ENCODE peak calls at places on chromosomes 5 and 9, in six cellular contexts. V is dorsolateral prefrontal cortex; I is HepG2; N is right lobe of liver; H is CD8-positive, alpha-beta memory T cell; D is aorta. W is an unnamed sample.

GRCh38 chr5:135308752-135309151 is 90.3 kb downstream of the MACROH2A1 start:
- DNase-seq in V (no peak), I (peak; percentile 78), N (no peak), H (no peak), D (no peak), W (peak; percentile 34)

GRCh38 chr9:121453232-121453892 is 46.3 kb downstream of the GGTA1 start:
- DNase-seq in V (no peak), I (no peak), N (no peak), H (no peak), D (no peak), W (no peak)

GRCh38 chr9:1210954-1211353 is 160.8 kb downstream of the DMRT2 start:
- DNase-seq in V (no peak), I (no peak), N (no peak), H (no peak), D (no peak), W (no peak)

GRCh38 chr9:117097761-117098160 is 317.1 kb downstream of the ASTN2 start:
- DNase-seq in V (no peak), I (no peak), N (no peak), H (no peak), D (no peak), W (no peak)

GRCh38 chr5:67341478-67341877 is 144.9 kb upstream of the CD180 start:
- DNase-seq in V (no peak), I (no peak), N (no peak), H (no peak), D (no peak), W (no peak)

GRCh38 chr5:141915881-141916336 is 7.8 kb upstream of the DELE1 start:
- DNase-seq in V (no peak), I (no peak), N (no peak), H (no peak), D (no peak), W (no peak)

GRCh38 chr5:105163547-105163946 is 1601.0 kb upstream of the NUDT12 start:
- DNase-seq in V (no peak), I (no peak), N (no peak), H (no peak), D (no peak), W (no peak)

GRCh38 chr9:135700525-135700924 is 1.2 kb upstream of the SOHLH1 start:
- DNase-seq in V (no peak), I (no peak), N (no peak), H (no peak), D (no peak), W (no peak)

GRCh38 chr9:91421022-91421765 is 2.4 kb downstream of the NFIL3 start:
- DNase-seq in V (peak; percentile 20), I (peak; percentile 36), N (peak; percentile 60), H (no peak), D (peak; percentile 81), W (no peak)

GRCh38 chr5:88140396-88140862 is 128.2 kb downstream of the TMEM161B start:
- DNase-seq in V (no peak), I (no peak), N (no peak), H (no peak), D (peak; percentile 74), W (no peak)

GRCh38 chr9:76651114-76651697 is 113.0 kb upstream of the PCA3 start:
- DNase-seq in V (no peak), I (no peak), N (no peak), H (no peak), D (no peak), W (no peak)

GRCh38 chr9:76650692-76651091 is 113.5 kb upstream of the PCA3 start:
- DNase-seq in V (no peak), I (no peak), N (no peak), H (no peak), D (no peak), W (no peak)

GRCh38 chr9:76646249-76646648 is 118.0 kb upstream of the PCA3 start:
- DNase-seq in V (peak; percentile 36), I (no peak), N (no peak), H (no peak), D (no peak), W (no peak)

GRCh38 chr9:76652894-76653293 is 111.3 kb upstream of the PCA3 start:
- DNase-seq in V (no peak), I (no peak), N (no peak), H (no peak), D (no peak), W (no peak)

GRCh38 chr9:76649894-76650293 is 114.3 kb upstream of the PCA3 start:
- DNase-seq in V (no peak), I (no peak), N (no peak), H (no peak), D (no peak), W (no peak)
- H3K27ac ChIP-seq in V (no peak overlapping the region), I (no peak overlapping the region), N (no peak overlapping the region), H (no peak overlapping the region), D (no peak overlapping the region), W (no peak overlapping the region)

DNA sequence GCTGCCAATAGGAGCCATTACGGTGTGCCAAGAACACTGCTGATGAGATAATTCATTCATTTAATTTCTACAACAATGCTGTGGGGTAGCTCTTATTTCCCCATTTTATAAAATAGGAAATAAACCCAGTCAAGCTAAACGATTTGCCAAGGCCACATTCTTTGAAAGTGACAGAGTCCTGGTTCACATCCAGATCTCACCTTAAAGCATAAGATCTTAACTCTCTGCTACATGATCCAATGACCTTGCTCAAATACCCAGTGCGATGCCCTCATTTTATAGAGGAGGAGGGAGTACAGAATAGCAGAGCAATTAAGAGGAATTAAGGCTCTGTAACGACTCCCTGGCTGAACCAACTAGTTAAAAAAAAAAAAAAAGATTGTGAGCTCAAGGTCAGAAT is 5.0 kb downstream of the PDE6A start:
- DNase-seq in V (no peak), I (no peak), N (no peak), H (no peak), D (no peak), W (no peak)
- H3K4me3 ChIP-seq in V (no peak overlapping the region), I (no peak overlapping the region), N (no peak overlapping the region), H (no peak overlapping the region), D (no peak overlapping the region), W (no peak overlapping the region)

DNA sequence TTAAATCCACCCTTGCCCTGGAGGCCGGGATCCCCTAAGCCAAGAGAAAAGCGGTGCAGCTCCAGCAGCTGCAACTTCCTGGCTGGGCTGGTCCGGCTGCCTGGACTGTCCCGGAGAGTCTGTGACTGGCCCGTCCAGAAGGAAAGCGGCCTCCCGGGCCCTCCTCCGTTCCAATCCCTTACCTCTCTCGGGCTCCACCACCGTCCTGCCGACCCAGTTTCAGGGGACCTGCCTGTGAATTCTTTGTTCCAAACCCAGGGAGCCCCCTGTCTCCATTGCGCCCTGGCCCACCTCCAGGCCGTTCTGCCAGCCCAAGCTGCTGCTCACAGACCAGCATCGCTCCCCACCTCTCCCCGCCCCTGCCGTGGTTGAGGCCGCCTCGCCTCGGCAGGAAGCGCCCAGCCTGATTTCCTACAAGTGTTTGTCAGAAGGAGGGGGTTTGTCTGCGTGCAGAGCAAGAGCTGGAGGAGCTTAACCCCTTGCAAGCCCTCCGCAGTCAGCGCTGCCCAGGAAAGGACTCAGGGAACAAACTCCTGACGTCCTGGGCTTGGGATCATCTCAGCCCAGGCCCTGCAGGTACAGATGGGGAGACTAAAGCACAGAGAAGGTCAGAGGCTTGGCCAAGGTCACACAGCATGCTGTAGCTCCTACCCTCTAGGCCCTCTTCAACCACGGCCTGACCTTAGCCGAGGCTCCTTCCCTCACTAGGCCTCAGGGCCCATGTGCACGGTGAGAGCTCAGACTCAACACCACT is at the start of gene AKNA:
- DNase-seq in V (peak; percentile 67), I (no peak), N (peak; percentile 70), H (peak; percentile 90), D (peak; percentile 92), W (no peak)
- H3K27ac ChIP-seq in V (peak within 1 kb of the TSS; percentile 92), I (no peak within 1 kb of the TSS), N (peak within 1 kb of the TSS; percentile 71), H (peak within 1 kb of the TSS; percentile 96), D (peak within 1 kb of the TSS; percentile 83), W (peak within 1 kb of the TSS; percentile 15)

DNA sequence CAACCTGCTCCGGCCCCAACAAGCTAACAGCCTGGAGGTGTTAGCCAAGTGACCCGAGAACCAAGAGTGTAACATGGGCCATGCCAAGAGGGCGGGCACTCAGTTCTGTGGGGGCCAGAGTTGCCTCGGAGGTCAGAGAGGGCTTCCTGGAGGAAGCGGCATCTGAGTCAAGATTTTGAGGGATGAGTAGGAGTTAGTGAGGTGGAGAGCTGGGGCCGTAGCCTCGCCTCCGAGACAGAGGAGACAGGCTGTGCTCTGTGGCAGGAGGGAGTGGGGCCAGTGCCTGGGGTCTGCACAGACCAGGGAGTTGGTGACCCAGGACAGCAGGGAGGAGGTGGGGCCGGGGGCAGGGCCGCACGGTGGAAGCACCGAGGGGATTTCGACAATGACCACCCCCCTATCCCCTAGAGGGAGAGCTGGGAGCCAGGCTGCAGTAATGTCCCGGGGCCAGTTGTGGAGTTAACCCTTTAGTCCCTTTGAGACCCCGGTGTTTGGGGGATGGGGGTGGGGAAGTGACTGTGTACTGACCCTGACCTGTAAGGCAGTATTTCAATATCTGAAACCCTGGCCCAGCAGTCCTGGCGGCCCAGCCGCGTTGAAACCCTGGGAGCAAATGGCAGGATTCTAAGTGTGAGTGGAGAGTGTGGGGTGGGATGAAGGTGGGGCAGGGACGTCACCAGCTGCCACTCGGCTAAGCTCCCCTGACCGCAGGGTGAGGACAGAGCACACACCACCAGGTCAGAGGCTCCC is 148.7 kb upstream of the COL5A1 start:
- DNase-seq in V (peak; percentile 1), I (no peak), N (peak; percentile 33), H (no peak), D (peak; percentile 59), W (peak; percentile 42)
- H3K4me3 ChIP-seq in V (no peak overlapping the region), I (no peak overlapping the region), N (no peak overlapping the region), H (no peak overlapping the region), D (no peak overlapping the region), W (no peak overlapping the region)

DNA sequence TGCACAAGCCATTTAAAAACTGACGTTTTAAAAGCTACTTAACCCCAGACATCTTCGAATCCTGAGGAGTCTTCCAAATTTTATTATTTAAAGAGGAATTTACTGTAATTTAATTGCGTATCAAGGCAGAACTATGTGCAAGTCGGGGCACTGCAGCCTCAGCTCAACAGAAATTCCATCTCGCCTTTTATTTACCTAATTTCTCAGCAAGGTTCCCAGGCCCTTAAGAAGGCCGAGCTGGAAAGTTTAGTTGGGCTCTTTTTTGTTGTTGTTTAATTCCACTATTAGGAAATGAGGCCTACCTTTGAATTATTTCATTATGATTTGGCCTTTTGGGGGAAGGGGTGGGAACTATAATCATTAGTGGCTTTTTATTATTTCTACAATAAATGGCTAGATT is 20.2 kb downstream of the NR2F1 start:
- DNase-seq in V (no peak), I (no peak), N (no peak), H (no peak), D (no peak), W (no peak)
- H3K27ac ChIP-seq in V (peak overlapping the region; percentile 86), I (no peak overlapping the region), N (no peak overlapping the region), H (no peak overlapping the region), D (no peak overlapping the region), W (no peak overlapping the region)